ENCODE peak calls at places on chromosomes 1 and 21, in nine cellular contexts. Q, H, M, F, D, T, R, Y and P are unnamed samples.

GRCh38 chr1:94832446-94832845 is 12.3 kb downstream of the SLC44A3 start:
- DNase-seq in Q (no peak), H (no peak), M (no peak), F (no peak), D (no peak), T (no peak), R (no peak), Y (peak), P (no peak)

GRCh38 chr1:28751315-28752056 is 14.7 kb downstream of the YTHDF2 start:
- DNase-seq in Q (no peak), H (no peak), M (no peak), F (no peak), D (no peak), T (no peak), R (peak), Y (peak), P (no peak)

GRCh38 chr1:44101356-44101755 is 17.3 kb upstream of the KLF17 start:
- DNase-seq in Q (no peak), H (no peak), M (no peak), F (no peak), D (no peak), T (no peak), R (no peak), Y (no peak), P (no peak)

GRCh38 chr21:41956926-41957729 is 3.3 kb upstream of the C2CD2 start:
- DNase-seq in Q (no peak), H (no peak), M (no peak), F (no peak), D (no peak), T (no peak), R (peak), Y (peak), P (no peak)

GRCh38 chr1:11320153-11320936 is 47.3 kb downstream of the UBIAD1 start:
- DNase-seq in Q (no peak), H (no peak), M (no peak), F (no peak), D (no peak), T (no peak), R (no peak), Y (no peak), P (peak)

GRCh38 chr1:111789077-111789476 is 33.4 kb downstream of the DDX20 start:
- DNase-seq in Q (no peak), H (no peak), M (no peak), F (no peak), D (no peak), T (no peak), R (no peak), Y (no peak), P (no peak)

GRCh38 chr1:206427296-206427695 is 43.0 kb upstream of the IKBKE start:
- DNase-seq in Q (no peak), H (no peak), M (no peak), F (no peak), D (no peak), T (no peak), R (no peak), Y (no peak), P (no peak)

GRCh38 chr1:205541161-205541886 is 36.9 kb downstream of the CDK18 start:
- DNase-seq in Q (no peak), H (no peak), M (no peak), F (no peak), D (no peak), T (no peak), R (no peak), Y (no peak), P (no peak)

GRCh38 chr21:14260459-14260764 is 44.5 kb downstream of the RBM11 start:
- DNase-seq in Q (no peak), H (no peak), M (no peak), F (no peak), D (no peak), T (no peak), R (no peak), Y (no peak), P (no peak)

GRCh38 chr1:156259805-156260204 is 11.9 kb upstream of the PAQR6 start:
- DNase-seq in Q (no peak), H (no peak), M (no peak), F (no peak), D (no peak), T (no peak), R (no peak), Y (no peak), P (peak)

GRCh38 chr1:54591127-54591756 is 32.1 kb downstream of the FAM151A start:
- DNase-seq in Q (no peak), H (no peak), M (no peak), F (no peak), D (no peak), T (no peak), R (no peak), Y (peak), P (no peak)

GRCh38 chr1:15850450-15851079 is 3.1 kb downstream of the SPEN start:
- DNase-seq in Q (no peak), H (peak), M (no peak), F (no peak), D (no peak), T (no peak), R (peak), Y (no peak), P (no peak)

GRCh38 chr1:15851251-15852035 is 3.9 kb downstream of the SPEN start:
- DNase-seq in Q (no peak), H (peak), M (no peak), F (no peak), D (no peak), T (no peak), R (peak), Y (no peak), P (no peak)

GRCh38 chr1:15848929-15849774 is 1.6 kb downstream of the SPEN start:
- DNase-seq in Q (peak), H (peak), M (peak), F (peak), D (peak), T (peak), R (peak), Y (peak), P (peak)

GRCh38 chr1:15848143-15848928 is 829 bp downstream of the SPEN start:
- DNase-seq in Q (peak), H (no peak), M (no peak), F (no peak), D (peak), T (peak), R (peak), Y (no peak), P (peak)

GRCh38 chr1:15849775-15850449 is 2.4 kb downstream of the SPEN start:
- DNase-seq in Q (no peak), H (peak), M (no peak), F (no peak), D (peak), T (peak), R (peak), Y (peak), P (peak)
- H3K4me3 ChIP-seq in Q (peak), H (peak), M (peak), F (peak), D (peak), T (peak), R (peak), Y (peak), P (peak)

GRCh38 chr1:113592223-113592622 is 167.1 kb downstream of the PHTF1 start:
- DNase-seq in Q (no peak), H (no peak), M (no peak), F (no peak), D (no peak), T (no peak), R (no peak), Y (no peak), P (no peak)

GRCh38 chr1:113593550-113594288 is 165.6 kb downstream of the PHTF1 start:
- DNase-seq in Q (no peak), H (no peak), M (no peak), F (no peak), D (no peak), T (no peak), R (peak), Y (no peak), P (no peak)
- H3K4me3 ChIP-seq in Q (no peak), H (no peak), M (no peak), F (no peak), D (no peak), T (no peak), R (no peak), Y (no peak), P (no peak)

GRCh38 chr1:181178241-181178640 is 89.7 kb downstream of the IER5 start:
- DNase-seq in Q (no peak), H (no peak), M (no peak), F (no peak), D (no peak), T (no peak), R (no peak), Y (no peak), P (no peak)

GRCh38 chr1:181175955-181176354 is 87.5 kb downstream of the IER5 start:
- DNase-seq in Q (no peak), H (no peak), M (no peak), F (no peak), D (no peak), T (no peak), R (no peak), Y (no peak), P (no peak)

GRCh38 chr1:181179279-181179979 is 90.9 kb downstream of the IER5 start:
- DNase-seq in Q (no peak), H (no peak), M (no peak), F (no peak), D (no peak), T (no peak), R (no peak), Y (no peak), P (no peak)

GRCh38 chr1:181181792-181182585 is 93.5 kb downstream of the IER5 start:
- DNase-seq in Q (no peak), H (no peak), M (no peak), F (no peak), D (no peak), T (no peak), R (no peak), Y (no peak), P (no peak)

DNA sequence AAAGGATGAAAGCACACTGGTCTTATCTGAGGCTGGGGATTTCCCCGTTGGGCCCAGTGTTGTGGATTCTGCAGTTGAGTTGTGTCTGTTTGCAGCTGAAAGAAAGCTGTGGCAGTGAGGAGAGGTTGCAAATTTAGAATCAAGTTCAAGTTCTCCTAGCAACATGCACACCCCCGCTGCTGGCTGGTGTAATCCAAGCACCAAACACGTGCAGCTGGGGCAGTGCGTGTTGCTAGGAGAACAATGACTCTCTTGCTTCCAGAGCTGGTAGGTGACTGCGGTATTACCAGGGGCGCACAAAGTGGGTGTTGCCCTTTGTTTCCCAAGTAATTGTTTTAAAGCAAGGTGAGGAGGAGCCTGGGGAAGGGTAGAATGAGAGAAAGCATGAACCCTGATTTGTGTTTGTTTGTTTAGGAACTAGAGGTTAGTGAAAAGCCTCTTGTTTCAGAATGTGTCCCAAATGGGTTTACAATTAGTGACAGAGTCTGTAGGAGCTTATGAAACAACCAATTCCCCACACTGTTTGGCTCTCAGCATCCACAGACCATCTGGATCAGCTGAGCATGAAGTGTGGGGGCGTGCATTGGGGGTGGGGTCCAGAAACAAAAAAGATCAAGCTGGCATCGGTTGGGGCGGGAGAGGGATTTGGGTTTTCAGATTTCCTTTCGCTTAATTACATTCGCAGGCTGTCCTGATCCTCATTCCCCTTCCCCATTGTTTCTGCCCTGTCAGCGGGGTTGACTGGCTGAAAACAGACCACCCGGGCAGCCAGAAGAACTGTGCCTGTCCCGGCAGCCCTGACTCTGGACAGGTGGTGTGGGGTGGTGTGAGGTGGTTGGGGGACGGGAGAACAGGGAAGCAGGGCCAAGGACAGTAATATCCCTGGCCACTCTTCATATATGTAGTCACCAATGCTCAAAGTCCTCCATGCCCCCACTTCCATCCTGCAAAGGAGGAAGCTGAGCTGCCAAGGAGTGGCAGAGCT is 91.8 kb downstream of the IER5 start:
- DNase-seq in Q (peak), H (no peak), M (no peak), F (no peak), D (no peak), T (peak), R (no peak), Y (peak), P (no peak)
- H3K4me3 ChIP-seq in Q (no peak), H (no peak), M (no peak), F (no peak), D (no peak), T (peak), R (no peak), Y (no peak), P (no peak)

GRCh38 chr1:192809286-192810252 is 730 bp downstream of the RGS2 start:
- DNase-seq in Q (peak), H (peak), M (no peak), F (no peak), D (no peak), T (peak), R (no peak), Y (peak), P (peak)

GRCh38 chr1:192808588-192809285 is at the start of gene RGS2:
- DNase-seq in Q (peak), H (peak), M (peak), F (peak), D (peak), T (peak), R (peak), Y (peak), P (peak)

GRCh38 chr1:192805832-192806323 is 3.0 kb upstream of the RGS2 start:
- DNase-seq in Q (no peak), H (peak), M (no peak), F (no peak), D (no peak), T (no peak), R (peak), Y (peak), P (no peak)

GRCh38 chr1:192807968-192808587 is 761 bp upstream of the RGS2 start:
- DNase-seq in Q (no peak), H (no peak), M (no peak), F (peak), D (no peak), T (no peak), R (peak), Y (peak), P (no peak)

GRCh38 chr1:192807221-192807967 is 1.4 kb upstream of the RGS2 start:
- DNase-seq in Q (no peak), H (peak), M (no peak), F (no peak), D (no peak), T (no peak), R (peak), Y (peak), P (no peak)
- H3K4me3 ChIP-seq in Q (peak), H (no peak), M (peak), F (peak), D (no peak), T (peak), R (no peak), Y (peak), P (no peak)

DNA sequence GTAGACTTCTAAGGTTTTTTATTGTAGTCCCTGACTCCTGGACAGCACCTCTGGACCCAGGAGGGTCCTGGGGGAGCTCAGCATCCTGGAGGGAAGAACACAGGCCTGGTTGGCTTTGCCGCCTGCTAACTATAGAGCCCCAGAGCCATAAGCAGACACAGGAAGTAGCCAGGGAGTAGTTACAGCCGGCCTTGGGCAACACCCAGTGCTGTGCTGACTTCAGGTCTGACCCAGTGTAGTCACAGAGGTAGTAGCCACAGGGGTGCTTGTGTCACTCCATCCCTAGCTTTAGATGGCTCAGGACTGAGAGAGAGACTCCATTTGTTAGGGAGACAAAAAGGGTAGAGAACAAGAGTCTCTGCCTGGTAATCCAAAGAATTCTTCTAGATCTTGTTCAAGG is 21.9 kb downstream of the MCOLN2 start:
- DNase-seq in Q (no peak), H (no peak), M (no peak), F (no peak), D (no peak), T (no peak), R (no peak), Y (no peak), P (no peak)
- H3K4me3 ChIP-seq in Q (no peak), H (no peak), M (no peak), F (no peak), D (no peak), T (no peak), R (no peak), Y (no peak), P (no peak)

GRCh38 chr1:26833432-26834405 is 7.2 kb downstream of the ZDHHC18 start:
- DNase-seq in Q (peak), H (no peak), M (no peak), F (peak), D (no peak), T (peak), R (no peak), Y (no peak), P (peak)
- H3K4me3 ChIP-seq in Q (no peak), H (no peak), M (no peak), F (no peak), D (no peak), T (no peak), R (no peak), Y (no peak), P (no peak)

GRCh38 chr1:209404577-209404976 is 178.9 kb upstream of the CAMK1G start:
- DNase-seq in Q (no peak), H (peak), M (no peak), F (no peak), D (no peak), T (no peak), R (no peak), Y (no peak), P (no peak)
- H3K4me3 ChIP-seq in Q (no peak), H (no peak), M (no peak), F (no peak), D (no peak), T (no peak), R (no peak), Y (no peak), P (no peak)

DNA sequence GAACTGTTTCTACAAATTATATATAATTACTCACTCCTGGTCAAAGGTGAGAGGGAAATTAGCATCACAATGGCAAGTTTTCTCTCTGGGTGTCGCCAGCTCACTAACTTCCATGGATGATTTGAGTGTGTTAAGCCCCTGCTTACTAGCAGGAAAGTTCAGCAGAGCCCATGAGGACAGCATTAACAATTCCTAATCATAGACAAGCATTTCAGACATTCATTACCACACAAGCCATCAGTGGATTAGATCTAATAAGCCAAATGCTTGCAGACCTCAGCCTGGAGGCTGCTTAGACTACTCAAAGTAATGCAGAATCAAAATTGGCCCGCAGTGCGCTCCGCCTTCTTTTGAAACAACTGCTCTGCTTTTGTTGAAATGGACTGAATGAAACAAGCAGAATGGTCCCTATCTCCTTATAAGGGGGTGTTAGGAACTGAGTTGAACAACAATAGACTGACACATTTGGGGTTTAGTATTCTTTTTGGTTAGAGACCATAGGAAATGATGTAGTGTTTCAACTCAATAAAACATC is 54.4 kb downstream of the GORAB start:
- DNase-seq in Q (no peak), H (peak), M (no peak), F (no peak), D (no peak), T (peak), R (no peak), Y (peak), P (peak)
- H3K4me3 ChIP-seq in Q (no peak), H (no peak), M (peak), F (peak), D (no peak), T (peak), R (no peak), Y (no peak), P (no peak)

DNA sequence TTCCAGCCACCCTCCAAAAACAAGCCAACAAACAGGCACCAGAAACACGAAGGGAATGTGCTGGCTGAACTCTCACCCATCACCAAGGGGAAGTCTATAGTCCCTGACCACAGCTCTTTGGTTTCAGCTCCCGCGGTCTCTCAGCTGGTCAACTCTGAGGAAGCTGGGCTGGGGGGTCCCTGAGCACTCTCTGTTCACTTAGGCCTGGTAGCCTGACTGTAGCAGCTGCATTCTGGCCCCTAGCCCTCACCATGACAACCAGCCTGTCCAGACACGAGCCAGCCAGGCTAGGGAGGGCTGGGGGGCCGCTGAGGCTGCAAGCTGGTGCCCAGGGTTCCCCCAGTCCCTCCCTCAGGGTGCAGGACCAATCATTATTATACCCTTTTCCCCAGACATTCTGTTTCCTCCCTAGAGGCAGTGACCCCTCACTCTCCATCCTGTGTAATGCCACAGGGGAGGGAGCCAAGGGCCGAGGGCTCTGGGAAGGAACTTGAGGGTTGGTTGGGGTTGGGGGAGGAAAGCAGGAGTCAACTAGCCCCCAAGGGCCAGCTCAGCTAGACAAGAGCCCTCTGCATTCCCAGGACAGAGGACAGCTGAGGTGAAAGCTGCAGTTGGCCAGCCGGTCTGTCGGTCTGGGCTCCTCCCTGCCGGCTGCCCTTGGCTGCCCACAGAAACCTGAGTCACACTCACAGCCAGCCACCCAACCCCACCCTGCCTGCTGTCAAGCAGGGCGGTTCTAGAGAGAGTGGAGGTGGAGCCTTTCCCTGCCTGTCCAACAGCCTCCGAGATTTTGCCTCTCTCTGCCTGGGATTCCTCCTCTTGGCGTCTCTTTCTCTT is 1.2 kb upstream of the TRAPPC3 start:
- DNase-seq in Q (peak), H (peak), M (peak), F (peak), D (peak), T (peak), R (peak), Y (peak), P (peak)
- H3K4me3 ChIP-seq in Q (peak), H (no peak), M (peak), F (peak), D (no peak), T (peak), R (no peak), Y (peak), P (no peak)

GRCh38 chr21:40678681-40679284 is 168.2 kb downstream of the DSCAM start:
- DNase-seq in Q (no peak), H (no peak), M (no peak), F (no peak), D (no peak), T (no peak), R (no peak), Y (no peak), P (no peak)
- H3K4me3 ChIP-seq in Q (no peak), H (no peak), M (no peak), F (peak), D (no peak), T (no peak), R (no peak), Y (no peak), P (no peak)